ENCODE peak calls at places on chromosomes 7 and 10, in ten cellular contexts. I is PC-3; N is anterior cingulate cortex; Y is natural killer cell; X is kidney tubule cell; P is NCI-H2171; H is stimulated activated CD8-positive, alpha-beta memory T cell treated with anti-CD3 and anti-CD28 coated beads, Interleukin-15, amount 100 ng/mL, for 4 hours; L is fibroblast of lung; A is thoracic aorta; R is GM03348. D is an unnamed sample.

GRCh38 chr10:26064106-26064505 is 130.1 kb downstream of the MYO3A start:
- DNase-seq in R (no peak), A (no peak), P (no peak), Y (no peak), X (peak), L (no peak), H (no peak), N (no peak), I (no peak), D (no peak)

GRCh38 chr7:23275906-23276305 is 23.2 kb upstream of the MALSU1 start:
- DNase-seq in Y (no peak), P (no peak), L (no peak), A (no peak), R (no peak), N (no peak), H (no peak), I (no peak), X (no peak), D (no peak)

GRCh38 chr10:74111799-74112198 is 38.8 kb downstream of the AP3M1 start:
- DNase-seq in X (no peak), I (no peak), A (no peak), H (no peak), L (no peak), P (no peak), Y (no peak), N (no peak), R (no peak), D (no peak)

GRCh38 chr10:18594574-18595156 is 56.7 kb downstream of the NSUN6 start:
- DNase-seq in A (no peak), X (peak), Y (no peak), N (no peak), P (no peak), L (no peak), H (no peak), R (no peak), I (peak), D (no peak)

GRCh38 chr10:26621889-26622681 is 75.4 kb upstream of the PDSS1 start:
- DNase-seq in N (no peak), P (no peak), Y (no peak), I (peak), L (no peak), A (no peak), R (peak), H (no peak), X (peak), D (no peak)

GRCh38 chr7:33262476-33262875 is 133.1 kb downstream of the BBS9 start:
- DNase-seq in N (no peak), X (no peak), P (no peak), R (no peak), H (no peak), Y (no peak), L (no peak), I (no peak), A (no peak), D (no peak)

GRCh38 chr10:126598009-126598408 is 72.5 kb downstream of the C10orf90 start:
- DNase-seq in X (peak), H (no peak), I (peak), A (no peak), Y (no peak), L (peak), N (no peak), R (peak), P (no peak), D (peak)

GRCh38 chr10:60810437-60811182 is 32.3 kb downstream of the CDK1 start:
- DNase-seq in I (peak), A (no peak), Y (no peak), X (peak), P (no peak), N (no peak), H (no peak), L (peak), R (peak), D (no peak)

GRCh38 chr10:43196981-43197833 is 59.0 kb downstream of the CSGALNACT2 start:
- DNase-seq in P (no peak), X (no peak), R (peak), H (no peak), I (no peak), L (no peak), A (no peak), N (no peak), Y (no peak), D (no peak)

GRCh38 chr10:101070098-101070497 is 8.3 kb downstream of the KAZALD1 start:
- DNase-seq in R (no peak), X (no peak), Y (no peak), N (no peak), P (no peak), H (no peak), I (peak), A (no peak), L (no peak), D (no peak)

GRCh38 chr7:1314908-1315450 is 82.3 kb downstream of the UNCX start:
- DNase-seq in X (no peak), L (no peak), R (no peak), N (no peak), P (no peak), A (no peak), H (no peak), I (no peak), Y (no peak), D (no peak)

GRCh38 chr7:2217716-2218443 is 14.9 kb downstream of the MAD1L1 start:
- DNase-seq in L (no peak), A (no peak), I (no peak), H (no peak), X (peak), Y (no peak), N (no peak), R (no peak), P (no peak), D (no peak)

GRCh38 chr10:87691515-87692070 is 31.9 kb downstream of the PAPSS2 start:
- DNase-seq in H (no peak), X (peak), A (no peak), L (no peak), I (peak), Y (no peak), N (no peak), R (no peak), P (no peak), D (no peak)

GRCh38 chr7:123935436-123936381 is 10.7 kb downstream of the SPAM1 start:
- DNase-seq in P (no peak), N (no peak), R (no peak), X (no peak), H (no peak), I (peak), Y (no peak), L (no peak), A (no peak), D (no peak)

GRCh38 chr10:104242545-104242944 is 10.4 kb upstream of the CFAP43 start:
- DNase-seq in I (no peak), L (no peak), H (no peak), Y (no peak), P (no peak), A (no peak), N (no peak), R (no peak), X (no peak), D (no peak)

GRCh38 chr7:6623589-6624245 is 8.3 kb downstream of the ZNF853 start:
- DNase-seq in R (no peak), I (no peak), N (no peak), A (no peak), P (no peak), X (no peak), Y (no peak), H (no peak), L (no peak), D (no peak)

GRCh38 chr10:43230101-43230908 is 36.6 kb downstream of the RASGEF1A start:
- DNase-seq in H (no peak), P (no peak), I (no peak), Y (peak), X (no peak), N (no peak), R (no peak), L (no peak), A (no peak), D (no peak)

GRCh38 chr7:18647602-18648001 is 152.1 kb downstream of the HDAC9 start:
- DNase-seq in A (no peak), P (no peak), I (no peak), N (no peak), Y (no peak), X (no peak), R (no peak), H (no peak), L (no peak), D (no peak)

GRCh38 chr7:33183504-33183903 is 54.1 kb downstream of the BBS9 start:
- DNase-seq in L (no peak), R (no peak), Y (no peak), N (no peak), P (no peak), A (no peak), H (no peak), I (no peak), X (no peak), D (no peak)

GRCh38 chr7:78172138-78172887 is 373.7 kb downstream of the PHTF2 start:
- DNase-seq in A (no peak), Y (no peak), N (no peak), P (no peak), L (no peak), I (no peak), H (no peak), X (no peak), R (no peak), D (no peak)

GRCh38 chr7:19982841-19983835 is 209.7 kb upstream of the TMEM196 start:
- DNase-seq in L (peak), A (no peak), P (no peak), Y (no peak), H (no peak), I (peak), R (no peak), X (peak), N (no peak), D (peak)

GRCh38 chr7:13990319-13990983 is 985 bp upstream of the ETV1 start:
- DNase-seq in H (no peak), N (no peak), I (peak), R (peak), P (peak), L (peak), Y (no peak), X (peak), A (peak), D (peak)

GRCh38 chr7:3537210-3537875 is 236.3 kb downstream of the SDK1 start:
- DNase-seq in L (peak), N (no peak), H (no peak), R (no peak), P (no peak), I (peak), X (peak), Y (no peak), A (no peak), D (peak)

GRCh38 chr7:107076781-107077698 is 32.5 kb downstream of the PRKAR2B start:
- DNase-seq in Y (no peak), R (no peak), A (no peak), I (peak), X (no peak), H (no peak), L (no peak), N (no peak), P (no peak), D (peak)

GRCh38 chr7:67937717-67938191 is 941.1 kb downstream of the TYW1 start:
- DNase-seq in R (peak), X (peak), P (no peak), I (peak), N (no peak), L (peak), H (no peak), Y (no peak), A (no peak), D (peak)

GRCh38 chr10:75774780-75775490 is 343.5 kb downstream of the LRMDA start:
- DNase-seq in Y (no peak), L (no peak), I (no peak), N (no peak), X (no peak), H (no peak), A (no peak), R (no peak), P (no peak), D (no peak)

GRCh38 chr7:92781117-92781720 is 55.2 kb downstream of the CDK6 start:
- DNase-seq in R (no peak), H (no peak), A (no peak), I (peak), N (no peak), X (no peak), L (peak), Y (no peak), P (no peak), D (no peak)

GRCh38 chr10:100370976-100371706 is 24.1 kb downstream of the SCD start:
- DNase-seq in P (no peak), Y (peak), N (peak), H (no peak), X (peak), A (peak), I (peak), L (peak), R (peak), D (peak)

GRCh38 chr10:70784476-70784875 is 701 bp downstream of the TBATA start:
- DNase-seq in A (no peak), X (peak), P (no peak), R (no peak), N (no peak), I (peak), H (no peak), Y (no peak), L (no peak), D (no peak)

GRCh38 chr10:70974920-70975319 is 86.6 kb upstream of the PCBD1 start:
- DNase-seq in R (no peak), Y (no peak), L (no peak), X (no peak), I (no peak), N (no peak), H (no peak), A (no peak), P (no peak), D (no peak)

GRCh38 chr7:103735377-103735776 is 254.1 kb downstream of the RELN start:
- DNase-seq in N (no peak), L (peak), A (no peak), I (peak), R (no peak), H (no peak), X (peak), P (no peak), Y (no peak), D (peak)

GRCh38 chr10:121414366-121414765 is 183.9 kb downstream of the FGFR2 start:
- DNase-seq in I (no peak), X (peak), A (no peak), Y (no peak), H (no peak), N (no peak), P (no peak), R (no peak), L (no peak), D (no peak)